ENCODE peak calls at places on chromosomes 16 and 17, in eight cellular contexts. One of them, this sample, is unnamed.

GRCh38 chr17:44081681-44082080 is 11.1 kb downstream of the G6PC3 start:
- DNase-seq in lower leg skin: no peak
- DNase-seq in astrocyte of the cerebellum: no peak
- DNase-seq in HL-60: no peak
- DNase-seq in HepG2: no peak
- DNase-seq in astrocyte of the spinal cord: no peak
- DNase-seq in AG09309: no peak
- DNase-seq in AG04450: no peak
- DNase-seq in this sample: no peak

GRCh38 chr17:71118039-71118438 is 948.7 kb downstream of the KCNJ2 start:
- DNase-seq in lower leg skin: no peak
- DNase-seq in astrocyte of the cerebellum: peak
- DNase-seq in HL-60: no peak
- DNase-seq in HepG2: no peak
- DNase-seq in astrocyte of the spinal cord: peak
- DNase-seq in AG09309: no peak
- DNase-seq in AG04450: no peak
- DNase-seq in this sample: no peak

GRCh38 chr17:78474631-78475146 is 96.2 kb downstream of the PGS1 start:
- DNase-seq in lower leg skin: no peak
- DNase-seq in astrocyte of the cerebellum: no peak
- DNase-seq in HL-60: no peak
- DNase-seq in HepG2: no peak
- DNase-seq in astrocyte of the spinal cord: no peak
- DNase-seq in AG09309: no peak
- DNase-seq in AG04450: no peak
- DNase-seq in this sample: peak

GRCh38 chr17:41507315-41507880 is 2.0 kb upstream of the KRT13 start:
- DNase-seq in lower leg skin: no peak
- DNase-seq in astrocyte of the cerebellum: no peak
- DNase-seq in HL-60: no peak
- DNase-seq in HepG2: no peak
- DNase-seq in astrocyte of the spinal cord: no peak
- DNase-seq in AG09309: no peak
- DNase-seq in AG04450: no peak
- DNase-seq in this sample: no peak

GRCh38 chr17:42673885-42674754 is 2.7 kb downstream of the PLEKHH3 start:
- DNase-seq in lower leg skin: peak
- DNase-seq in astrocyte of the cerebellum: no peak
- DNase-seq in HL-60: no peak
- DNase-seq in HepG2: peak
- DNase-seq in astrocyte of the spinal cord: peak
- DNase-seq in AG09309: no peak
- DNase-seq in AG04450: no peak
- DNase-seq in this sample: no peak

GRCh38 chr16:87850009-87851006 is 19.0 kb downstream of the SLC7A5 start:
- DNase-seq in lower leg skin: no peak
- DNase-seq in astrocyte of the cerebellum: no peak
- DNase-seq in HL-60: no peak
- DNase-seq in HepG2: peak
- DNase-seq in astrocyte of the spinal cord: peak
- DNase-seq in AG09309: no peak
- DNase-seq in AG04450: no peak
- DNase-seq in this sample: no peak

GRCh38 chr16:86824751-86825310 is 246.5 kb downstream of the FOXL1 start:
- DNase-seq in lower leg skin: peak
- DNase-seq in astrocyte of the cerebellum: peak
- DNase-seq in HL-60: no peak
- DNase-seq in HepG2: no peak
- DNase-seq in astrocyte of the spinal cord: peak
- DNase-seq in AG09309: no peak
- DNase-seq in AG04450: no peak
- DNase-seq in this sample: no peak

GRCh38 chr16:50153648-50154368 is 702 bp downstream of the TENT4B start:
- DNase-seq in lower leg skin: no peak
- DNase-seq in astrocyte of the cerebellum: no peak
- DNase-seq in HL-60: no peak
- DNase-seq in HepG2: no peak
- DNase-seq in astrocyte of the spinal cord: no peak
- DNase-seq in AG09309: no peak
- DNase-seq in AG04450: no peak
- DNase-seq in this sample: no peak

GRCh38 chr16:14306485-14307058 is 235.5 kb downstream of the MRTFB start:
- DNase-seq in lower leg skin: no peak
- DNase-seq in astrocyte of the cerebellum: no peak
- DNase-seq in HL-60: no peak
- DNase-seq in HepG2: no peak
- DNase-seq in astrocyte of the spinal cord: no peak
- DNase-seq in AG09309: no peak
- DNase-seq in AG04450: no peak
- DNase-seq in this sample: no peak
- H3K4me3 ChIP-seq in lower leg skin: no peak
- H3K4me3 ChIP-seq in astrocyte of the cerebellum: no peak
- H3K4me3 ChIP-seq in HL-60: no peak
- H3K4me3 ChIP-seq in HepG2: no peak
- H3K4me3 ChIP-seq in astrocyte of the spinal cord: no peak
- H3K4me3 ChIP-seq in AG09309: no peak
- H3K4me3 ChIP-seq in AG04450: no peak
- H3K4me3 ChIP-seq in this sample: no peak

GRCh38 chr16:55043499-55043898 is 112.8 kb downstream of the IRX5 start:
- DNase-seq in lower leg skin: no peak
- DNase-seq in astrocyte of the cerebellum: no peak
- DNase-seq in HL-60: no peak
- DNase-seq in HepG2: no peak
- DNase-seq in astrocyte of the spinal cord: no peak
- DNase-seq in AG09309: no peak
- DNase-seq in AG04450: no peak
- DNase-seq in this sample: no peak
- TF ChIP-seq CTCF in lower leg skin: no peak
- TF ChIP-seq CTCF in astrocyte of the cerebellum: no peak
- TF ChIP-seq CTCF in HL-60: no peak
- TF ChIP-seq CTCF in HepG2: no peak
- TF ChIP-seq CTCF in astrocyte of the spinal cord: peak
- TF ChIP-seq CTCF in AG09309: no peak
- TF ChIP-seq CTCF in AG04450: no peak
- TF ChIP-seq CTCF in this sample: no peak

GRCh38 chr16:19815418-19815817 is 69.2 kb downstream of the GPRC5B start:
- DNase-seq in lower leg skin: no peak
- DNase-seq in astrocyte of the cerebellum: no peak
- DNase-seq in HL-60: no peak
- DNase-seq in HepG2: no peak
- DNase-seq in astrocyte of the spinal cord: no peak
- DNase-seq in AG09309: no peak
- DNase-seq in AG04450: no peak
- DNase-seq in this sample: no peak
- H3K4me3 ChIP-seq in lower leg skin: no peak
- H3K4me3 ChIP-seq in astrocyte of the cerebellum: no peak
- H3K4me3 ChIP-seq in HL-60: no peak
- H3K4me3 ChIP-seq in HepG2: no peak
- H3K4me3 ChIP-seq in astrocyte of the spinal cord: no peak
- H3K4me3 ChIP-seq in AG09309: no peak
- H3K4me3 ChIP-seq in AG04450: no peak
- H3K4me3 ChIP-seq in this sample: no peak

DNA sequence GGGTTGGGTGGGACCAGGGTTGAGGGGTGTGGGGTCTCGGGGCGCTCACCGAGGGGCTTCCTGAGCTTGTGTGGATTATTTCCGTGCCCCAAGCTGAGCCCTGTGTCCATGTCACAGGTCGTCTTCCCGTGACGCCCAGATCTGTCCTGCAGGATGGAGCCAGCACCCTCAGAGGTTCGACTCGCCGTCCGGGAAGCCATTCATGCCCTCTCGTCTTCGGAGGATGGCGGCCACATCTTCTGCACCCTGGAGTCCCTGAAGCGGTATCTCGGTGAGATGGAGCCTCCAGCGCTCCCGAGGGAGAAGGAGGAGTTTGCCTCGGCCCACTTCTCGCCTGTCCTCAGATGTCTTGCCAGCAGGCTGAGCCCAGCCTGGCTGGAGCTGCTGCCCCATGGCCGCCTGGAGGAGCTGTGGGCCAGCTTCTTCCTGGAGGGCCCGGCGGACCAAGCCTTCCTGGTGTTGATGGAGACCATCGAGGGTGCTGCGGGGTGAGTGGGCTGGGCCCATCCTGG is 1.0 kb downstream of the TELO2 start:
- DNase-seq in lower leg skin: no peak
- DNase-seq in astrocyte of the cerebellum: peak
- DNase-seq in HL-60: no peak
- DNase-seq in HepG2: peak
- DNase-seq in astrocyte of the spinal cord: peak
- DNase-seq in AG09309: peak
- DNase-seq in AG04450: peak
- DNase-seq in this sample: no peak
- TF ChIP-seq CTCF in lower leg skin: no peak
- TF ChIP-seq CTCF in astrocyte of the cerebellum: peak
- TF ChIP-seq CTCF in HL-60: no peak
- TF ChIP-seq CTCF in HepG2: peak
- TF ChIP-seq CTCF in astrocyte of the spinal cord: peak
- TF ChIP-seq CTCF in AG09309: peak
- TF ChIP-seq CTCF in AG04450: peak
- TF ChIP-seq CTCF in this sample: peak

GRCh38 chr17:74968361-74968780 is 4.2 kb downstream of the HID1 start:
- DNase-seq in lower leg skin: peak
- DNase-seq in astrocyte of the cerebellum: no peak
- DNase-seq in HL-60: no peak
- DNase-seq in HepG2: no peak
- DNase-seq in astrocyte of the spinal cord: no peak
- DNase-seq in AG09309: no peak
- DNase-seq in AG04450: no peak
- DNase-seq in this sample: no peak
- H3K4me3 ChIP-seq in lower leg skin: no peak
- H3K4me3 ChIP-seq in astrocyte of the cerebellum: no peak
- H3K4me3 ChIP-seq in HL-60: no peak
- H3K4me3 ChIP-seq in HepG2: no peak
- H3K4me3 ChIP-seq in astrocyte of the spinal cord: no peak
- H3K4me3 ChIP-seq in AG09309: no peak
- H3K4me3 ChIP-seq in AG04450: no peak
- H3K4me3 ChIP-seq in this sample: no peak

GRCh38 chr17:68463211-68463990 is 6.1 kb upstream of the WIPI1 start:
- DNase-seq in lower leg skin: no peak
- DNase-seq in astrocyte of the cerebellum: no peak
- DNase-seq in HL-60: no peak
- DNase-seq in HepG2: no peak
- DNase-seq in astrocyte of the spinal cord: no peak
- DNase-seq in AG09309: no peak
- DNase-seq in AG04450: no peak
- DNase-seq in this sample: no peak
- TF ChIP-seq CTCF in lower leg skin: no peak
- TF ChIP-seq CTCF in astrocyte of the cerebellum: no peak
- TF ChIP-seq CTCF in HL-60: no peak
- TF ChIP-seq CTCF in HepG2: no peak
- TF ChIP-seq CTCF in astrocyte of the spinal cord: no peak
- TF ChIP-seq CTCF in AG09309: no peak
- TF ChIP-seq CTCF in AG04450: no peak
- TF ChIP-seq CTCF in this sample: no peak